ENCODE peak calls at places on chromosomes 3 and 15, in five cellular contexts. B is H9, Y is mesendoderm, S is neuronal stem cell, W is H1. Z is an unnamed sample.

GRCh38 chr3:124276863-124277515 is 285.1 kb upstream of the ROPN1 start:
- DNase-seq in B (no peak), Y (no peak), S (no peak), W (no peak), Z (no peak)

GRCh38 chr15:23482764-23483489 is 35.9 kb upstream of the GOLGA6L2 start:
- DNase-seq in B (no peak), Y (no peak), S (no peak), W (no peak), Z (no peak)

GRCh38 chr3:183385698-183386590 is 42.5 kb downstream of the MCF2L2 start:
- DNase-seq in B (peak; percentile 57), Y (peak; percentile 75), S (peak; percentile 55), W (no peak), Z (peak; percentile 71)

GRCh38 chr15:83565133-83565532 is 88.8 kb upstream of the ADAMTSL3 start:
- DNase-seq in B (no peak), Y (no peak), S (no peak), W (no peak), Z (no peak)

GRCh38 chr15:31525988-31526665 is 199.5 kb downstream of the KLF13 start:
- DNase-seq in B (no peak), Y (no peak), S (no peak), W (no peak), Z (no peak)

GRCh38 chr3:28544236-28544635 is 195.6 kb upstream of the AZI2 start:
- DNase-seq in B (no peak), Y (no peak), S (no peak), W (no peak), Z (no peak)

GRCh38 chr15:80844011-80844732 is 65.0 kb downstream of the CEMIP start:
- DNase-seq in B (no peak), Y (peak; percentile 50), S (no peak), W (no peak), Z (peak; percentile 64)

GRCh38 chr3:151631946-151632345 is 101.8 kb upstream of the AADACL2 start:
- DNase-seq in B (no peak), Y (no peak), S (no peak), W (no peak), Z (no peak)

GRCh38 chr15:82312611-82313349 is 36.5 kb downstream of the GOLGA6L10 start:
- DNase-seq in B (peak; percentile 32), Y (no peak), S (no peak), W (no peak), Z (peak; percentile 37)

DNA sequence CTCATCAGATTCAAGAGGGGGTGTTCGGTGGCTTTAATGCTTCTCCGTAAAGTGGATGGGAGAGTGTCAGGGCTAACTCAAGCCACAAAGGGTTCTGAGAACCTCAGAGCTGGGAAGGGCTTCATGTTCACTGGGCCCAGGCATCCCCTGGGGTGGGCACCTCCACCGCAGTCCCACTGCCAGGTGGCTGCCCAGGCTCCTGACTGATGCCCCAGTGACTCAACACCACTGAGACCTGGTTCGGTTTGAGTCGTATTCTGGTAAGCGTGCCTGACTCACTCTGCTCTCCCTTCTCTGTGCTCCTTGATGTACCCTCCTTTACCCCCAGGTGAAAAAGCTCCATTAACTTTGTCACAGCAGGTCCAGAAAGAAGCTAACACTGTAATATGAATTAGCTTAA is 304.6 kb downstream of the RPLP1 start:
- DNase-seq in B (no peak), Y (no peak), S (no peak), W (no peak), Z (peak; percentile 21)
- H2BK15ac ChIP-seq in B (no peak overlapping the region), Y (no peak overlapping the region), S (no peak overlapping the region), W (no peak overlapping the region), Z (no peak overlapping the region)

DNA sequence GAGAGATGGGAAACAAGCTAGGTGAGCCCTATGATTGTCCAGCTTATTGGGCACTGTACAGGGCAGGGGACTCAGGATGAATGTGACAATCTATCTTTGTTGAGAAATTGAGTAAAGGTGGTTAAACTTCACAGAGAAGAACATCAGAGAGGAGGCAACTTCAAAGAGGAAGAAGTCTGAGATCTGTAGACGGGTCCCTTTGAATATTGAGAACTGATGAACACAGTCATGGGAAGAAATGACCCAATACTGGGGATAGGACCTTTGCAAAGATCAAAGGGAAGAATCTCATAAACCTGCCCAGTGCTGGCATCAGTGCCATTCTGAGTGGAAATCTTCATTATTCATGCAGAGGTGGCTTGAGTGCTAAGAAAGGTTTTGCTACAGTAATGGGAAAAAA is 569.7 kb upstream of the KCNMB2 start:
- DNase-seq in B (no peak), Y (no peak), S (no peak), W (no peak), Z (no peak)
- H2BK15ac ChIP-seq in B (no peak overlapping the region), Y (no peak overlapping the region), S (no peak overlapping the region), W (no peak overlapping the region), Z (no peak overlapping the region)

DNA sequence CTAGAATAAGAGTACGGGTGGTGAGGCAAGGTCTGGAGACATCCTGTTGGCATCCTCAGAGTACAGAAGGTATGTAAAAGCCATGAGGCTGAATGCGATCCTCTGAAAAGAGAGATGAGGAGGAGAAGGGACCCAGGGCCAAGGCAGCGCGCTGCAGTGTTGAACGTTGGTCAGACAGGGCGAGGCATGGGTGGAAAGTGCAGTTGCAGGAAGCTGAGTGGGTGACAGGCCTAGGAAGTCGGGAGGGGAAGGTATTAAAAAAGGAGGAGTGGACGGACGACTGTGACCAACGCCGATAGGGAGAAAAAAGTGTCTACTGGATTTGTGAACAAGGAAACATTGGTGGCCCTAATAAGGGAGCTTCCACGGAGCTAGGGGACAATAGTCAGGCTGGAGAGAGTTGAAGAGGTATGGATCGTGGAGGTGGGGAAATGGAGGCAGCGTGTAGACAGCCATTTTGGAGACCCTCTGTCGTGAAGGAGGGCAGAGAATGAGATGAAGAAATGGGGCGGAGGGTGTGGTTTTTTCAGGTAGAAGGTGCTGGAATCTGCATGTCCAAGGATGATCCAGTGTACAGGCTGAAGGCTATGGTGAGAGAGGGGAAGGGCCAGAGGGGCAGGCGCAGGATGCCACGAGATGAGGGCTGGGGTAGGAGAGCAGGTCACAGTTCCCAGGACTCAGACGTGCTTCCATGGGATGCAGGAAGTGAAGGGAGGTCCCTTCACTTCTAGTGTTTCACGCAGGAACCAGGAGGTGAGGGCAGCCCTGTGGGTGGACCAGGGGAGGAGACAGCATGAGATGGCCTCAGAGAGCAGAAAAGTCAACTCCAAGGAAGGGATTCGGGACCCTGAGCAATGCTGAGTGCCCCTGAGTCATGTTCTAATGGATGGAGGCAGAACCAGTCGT is 115.9 kb downstream of the ASB7 start:
- DNase-seq in B (peak; percentile 11), Y (no peak), S (no peak), W (no peak), Z (no peak)
- H2BK15ac ChIP-seq in B (no peak overlapping the region), Y (no peak overlapping the region), S (no peak overlapping the region), W (no peak overlapping the region), Z (peak overlapping the region; percentile 26)

DNA sequence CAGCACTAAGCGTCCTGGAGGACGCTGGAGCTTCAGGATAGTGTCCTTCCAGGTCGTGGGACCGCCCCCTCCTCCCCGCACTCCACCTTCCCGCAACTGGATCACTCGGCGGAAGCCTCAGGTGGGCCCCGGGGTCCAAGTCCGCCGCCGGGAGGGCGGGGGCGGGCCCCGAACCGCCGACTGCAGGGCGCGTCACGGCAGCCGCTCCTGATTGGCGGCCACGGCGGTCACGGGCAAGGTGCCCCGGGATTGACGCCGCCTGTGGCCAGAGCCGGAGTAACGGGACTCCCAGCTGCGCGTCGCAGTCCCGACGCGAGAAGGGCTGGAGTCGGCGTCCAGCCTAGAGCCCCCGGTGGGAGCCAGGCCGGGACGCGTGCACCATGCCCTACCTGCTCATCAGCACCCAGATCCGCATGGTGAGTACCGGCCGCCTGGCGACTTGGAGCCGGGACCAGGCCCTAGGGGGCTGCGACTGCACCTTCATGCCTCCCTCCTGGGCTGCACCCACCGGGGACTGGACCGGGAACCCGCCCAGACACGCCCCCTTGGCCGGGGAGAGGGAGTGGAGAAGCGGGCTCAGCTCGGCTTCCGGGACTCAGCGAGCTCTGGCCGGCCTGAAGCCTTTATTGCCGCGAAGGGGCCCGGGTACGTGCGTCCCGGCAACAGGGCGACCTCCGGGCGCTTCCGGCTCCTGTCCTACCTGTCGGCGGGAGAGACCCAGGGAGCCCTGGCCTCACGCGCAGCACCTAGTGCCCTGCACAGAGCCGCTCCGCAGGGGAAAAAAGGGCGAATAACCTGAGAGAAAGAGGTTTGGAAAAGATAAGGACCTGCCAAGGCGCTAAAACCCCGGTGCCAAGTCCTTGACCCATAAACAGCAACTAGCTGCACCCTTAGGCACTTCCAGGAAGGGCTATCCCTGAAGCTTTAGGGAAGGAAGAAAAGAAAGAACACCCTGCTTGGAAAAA is at the start of gene GCHFR:
- DNase-seq in B (peak; percentile 85), Y (peak; percentile 73), S (peak; percentile 42), W (no peak), Z (peak; percentile 47)
- H2BK15ac ChIP-seq in B (no peak within 1 kb of the TSS), Y (no peak within 1 kb of the TSS), S (peak within 1 kb of the TSS; percentile 75), W (peak within 1 kb of the TSS; percentile 46), Z (no peak within 1 kb of the TSS)

DNA sequence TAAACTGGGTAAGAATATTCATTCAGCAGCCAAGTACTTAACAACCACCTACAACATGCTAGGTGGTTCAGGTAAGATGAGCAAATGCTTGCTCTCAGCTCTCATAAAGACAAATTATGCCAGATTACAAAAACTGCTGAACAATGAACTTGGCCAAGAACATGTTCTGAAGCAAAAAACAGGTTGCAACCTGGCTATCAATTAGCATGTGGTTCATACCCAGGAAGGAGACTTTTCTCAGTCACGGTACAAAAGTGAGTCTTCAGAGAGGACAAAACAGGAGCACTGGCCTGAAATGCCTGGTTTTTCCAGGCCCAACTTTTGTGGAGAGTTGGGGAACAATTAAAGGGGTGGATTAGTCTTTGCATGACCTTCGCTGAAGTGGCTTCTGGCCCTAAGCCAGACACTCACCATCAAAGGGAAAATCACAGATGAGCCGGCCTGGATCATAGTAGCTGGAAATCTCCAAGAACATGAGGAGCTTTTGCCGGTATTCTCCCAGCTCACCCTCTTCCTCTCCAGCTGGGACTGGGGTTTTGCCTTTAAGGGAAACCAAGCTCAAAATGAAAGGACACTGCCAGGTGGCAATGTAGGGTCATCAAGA is 7.6 kb upstream of the PLA2G4F start:
- DNase-seq in B (no peak), Y (no peak), S (no peak), W (no peak), Z (no peak)
- H2BK15ac ChIP-seq in B (no peak overlapping the region), Y (no peak overlapping the region), S (no peak overlapping the region), W (no peak overlapping the region), Z (no peak overlapping the region)

GRCh38 chr3:101676765-101677435 is at the start of gene ZBTB11:
- DNase-seq in B (peak; percentile 99), Y (peak; percentile 100), S (peak; percentile 100), W (peak; percentile 99), Z (peak; percentile 100)

GRCh38 chr3:101675709-101676218 is 1.2 kb downstream of the ZBTB11 start:
- DNase-seq in B (no peak), Y (no peak), S (no peak), W (no peak), Z (no peak)

GRCh38 chr3:101677436-101678286 is 729 bp upstream of the ZBTB11 start:
- DNase-seq in B (peak; percentile 47), Y (peak; percentile 17), S (no peak), W (no peak), Z (no peak)

GRCh38 chr3:101674518-101674917 is 2.4 kb downstream of the ZBTB11 start:
- DNase-seq in B (no peak), Y (no peak), S (no peak), W (no peak), Z (no peak)

GRCh38 chr3:101676219-101676764 is 640 bp downstream of the ZBTB11 start:
- DNase-seq in B (peak; percentile 96), Y (peak; percentile 98), S (peak; percentile 94), W (peak; percentile 84), Z (peak; percentile 96)
- H2BK15ac ChIP-seq in B (no peak overlapping the region), Y (no peak overlapping the region), S (peak overlapping the region; percentile 85), W (no peak overlapping the region), Z (no peak overlapping the region)

GRCh38 chr3:38526792-38527191 is 30.7 kb downstream of the EXOG start:
- DNase-seq in B (no peak), Y (no peak), S (no peak), W (no peak), Z (no peak)
- H2BK15ac ChIP-seq in B (no peak overlapping the region), Y (no peak overlapping the region), S (no peak overlapping the region), W (no peak overlapping the region), Z (no peak overlapping the region)

GRCh38 chr3:129278439-129278969 is at the start of gene HMCES:
- DNase-seq in B (peak; percentile 94), Y (peak; percentile 96), S (peak; percentile 90), W (peak; percentile 66), Z (peak; percentile 81)
- H2BK15ac ChIP-seq in B (no peak within 1 kb of the TSS), Y (no peak within 1 kb of the TSS), S (peak within 1 kb of the TSS; percentile 60), W (peak within 1 kb of the TSS; percentile 90), Z (no peak within 1 kb of the TSS)